ENCODE peak calls at places on chromosomes 5 and 9, in six cellular contexts. One of them, this sample, is unnamed.

GRCh38 chr5:34015120-34015807 is 7.4 kb upstream of the AMACR start:
- DNase-seq in germinal center: no peak
- DNase-seq in posterior cingulate gyrus: no peak
- DNase-seq in Jurkat, Clone E6-1: no peak
- DNase-seq in SHP77: no peak
- DNase-seq in SW480: no peak
- DNase-seq in this sample: no peak

GRCh38 chr5:39117401-39117800 is 43.2 kb upstream of the RICTOR start:
- DNase-seq in posterior cingulate gyrus: no peak
- DNase-seq in Jurkat, Clone E6-1: no peak
- DNase-seq in germinal center: no peak
- DNase-seq in SHP77: no peak
- DNase-seq in SW480: no peak
- DNase-seq in this sample: peak

GRCh38 chr9:128344931-128345605 is 4.7 kb downstream of the SLC27A4 start:
- DNase-seq in Jurkat, Clone E6-1: no peak
- DNase-seq in germinal center: no peak
- DNase-seq in SHP77: no peak
- DNase-seq in posterior cingulate gyrus: no peak
- DNase-seq in SW480: no peak
- DNase-seq in this sample: no peak

GRCh38 chr9:132507670-132508469 is 74.5 kb upstream of the BARHL1 start:
- DNase-seq in germinal center: peak
- DNase-seq in Jurkat, Clone E6-1: peak
- DNase-seq in SHP77: peak
- DNase-seq in SW480: peak
- DNase-seq in posterior cingulate gyrus: peak
- DNase-seq in this sample: peak

GRCh38 chr5:167678457-167678856 is 613.0 kb upstream of the WWC1 start:
- DNase-seq in germinal center: no peak
- DNase-seq in Jurkat, Clone E6-1: no peak
- DNase-seq in SW480: no peak
- DNase-seq in SHP77: no peak
- DNase-seq in posterior cingulate gyrus: no peak
- DNase-seq in this sample: no peak

GRCh38 chr9:96062051-96062450 is 186.6 kb downstream of the ERCC6L2 start:
- DNase-seq in SHP77: no peak
- DNase-seq in germinal center: no peak
- DNase-seq in Jurkat, Clone E6-1: no peak
- DNase-seq in posterior cingulate gyrus: no peak
- DNase-seq in SW480: no peak
- DNase-seq in this sample: no peak

GRCh38 chr5:74082504-74082903 is 456.5 kb downstream of the ARHGEF28 start:
- DNase-seq in Jurkat, Clone E6-1: no peak
- DNase-seq in SW480: no peak
- DNase-seq in SHP77: peak
- DNase-seq in germinal center: no peak
- DNase-seq in posterior cingulate gyrus: no peak
- DNase-seq in this sample: no peak

GRCh38 chr5:135830384-135831275 is 3.8 kb upstream of the SLC25A48 start:
- DNase-seq in germinal center: no peak
- DNase-seq in SW480: no peak
- DNase-seq in SHP77: no peak
- DNase-seq in Jurkat, Clone E6-1: no peak
- DNase-seq in posterior cingulate gyrus: no peak
- DNase-seq in this sample: no peak

GRCh38 chr9:70435948-70436347 is 21.5 kb upstream of the KLF9 start:
- DNase-seq in Jurkat, Clone E6-1: no peak
- DNase-seq in SW480: no peak
- DNase-seq in posterior cingulate gyrus: no peak
- DNase-seq in germinal center: no peak
- DNase-seq in SHP77: no peak
- DNase-seq in this sample: peak

GRCh38 chr9:28212979-28213378 is 639.7 kb upstream of the C9orf72 start:
- DNase-seq in SHP77: peak
- DNase-seq in Jurkat, Clone E6-1: no peak
- DNase-seq in SW480: peak
- DNase-seq in germinal center: no peak
- DNase-seq in posterior cingulate gyrus: no peak
- DNase-seq in this sample: peak

GRCh38 chr9:72586388-72587160 is 65.2 kb downstream of the TMC1 start:
- DNase-seq in Jurkat, Clone E6-1: no peak
- DNase-seq in SHP77: no peak
- DNase-seq in germinal center: no peak
- DNase-seq in posterior cingulate gyrus: no peak
- DNase-seq in SW480: peak
- DNase-seq in this sample: peak

GRCh38 chr9:112174965-112175795 is at the start of gene SUSD1:
- DNase-seq in posterior cingulate gyrus: no peak
- DNase-seq in Jurkat, Clone E6-1: no peak
- DNase-seq in SHP77: peak
- DNase-seq in germinal center: peak
- DNase-seq in SW480: peak
- DNase-seq in this sample: no peak

GRCh38 chr9:113593682-113594281 is 130.3 kb downstream of the RGS3 start:
- DNase-seq in SHP77: peak
- DNase-seq in posterior cingulate gyrus: peak
- DNase-seq in SW480: peak
- DNase-seq in germinal center: no peak
- DNase-seq in Jurkat, Clone E6-1: no peak
- DNase-seq in this sample: peak

GRCh38 chr5:1914471-1914870 is 31.7 kb upstream of the IRX4 start:
- DNase-seq in SW480: no peak
- DNase-seq in SHP77: no peak
- DNase-seq in germinal center: no peak
- DNase-seq in Jurkat, Clone E6-1: no peak
- DNase-seq in posterior cingulate gyrus: no peak
- DNase-seq in this sample: no peak

GRCh38 chr5:89560724-89561123 is 677.7 kb upstream of the MEF2C start:
- DNase-seq in posterior cingulate gyrus: no peak
- DNase-seq in SW480: no peak
- DNase-seq in germinal center: no peak
- DNase-seq in Jurkat, Clone E6-1: no peak
- DNase-seq in SHP77: no peak
- DNase-seq in this sample: no peak

GRCh38 chr5:87053134-87053533 is 214.5 kb upstream of the RASA1 start:
- DNase-seq in SHP77: no peak
- DNase-seq in SW480: no peak
- DNase-seq in Jurkat, Clone E6-1: no peak
- DNase-seq in posterior cingulate gyrus: no peak
- DNase-seq in germinal center: no peak
- DNase-seq in this sample: no peak

GRCh38 chr5:131783357-131783756 is 13.5 kb downstream of the FNIP1 start:
- DNase-seq in SHP77: no peak
- DNase-seq in SW480: no peak
- DNase-seq in Jurkat, Clone E6-1: no peak
- DNase-seq in posterior cingulate gyrus: no peak
- DNase-seq in germinal center: no peak
- DNase-seq in this sample: no peak

GRCh38 chr5:54832846-54833245 is 152.5 kb downstream of the ESM1 start:
- DNase-seq in SHP77: no peak
- DNase-seq in germinal center: no peak
- DNase-seq in SW480: no peak
- DNase-seq in posterior cingulate gyrus: no peak
- DNase-seq in Jurkat, Clone E6-1: no peak
- DNase-seq in this sample: no peak

GRCh38 chr5:74355041-74355440 is 285.5 kb downstream of the ENC1 start:
- DNase-seq in Jurkat, Clone E6-1: no peak
- DNase-seq in germinal center: no peak
- DNase-seq in posterior cingulate gyrus: no peak
- DNase-seq in SHP77: no peak
- DNase-seq in SW480: no peak
- DNase-seq in this sample: no peak

GRCh38 chr9:89746385-89747116 is 141.7 kb downstream of the GADD45G start:
- DNase-seq in Jurkat, Clone E6-1: no peak
- DNase-seq in SHP77: no peak
- DNase-seq in posterior cingulate gyrus: no peak
- DNase-seq in SW480: no peak
- DNase-seq in germinal center: no peak
- DNase-seq in this sample: no peak

GRCh38 chr5:1292139-1292538 is 2.7 kb downstream of the TERT start:
- DNase-seq in posterior cingulate gyrus: no peak
- DNase-seq in SW480: peak
- DNase-seq in SHP77: peak
- DNase-seq in Jurkat, Clone E6-1: no peak
- DNase-seq in germinal center: no peak
- DNase-seq in this sample: no peak

GRCh38 chr5:141848771-141849370 is 29.3 kb downstream of the PCDH1 start:
- DNase-seq in germinal center: no peak
- DNase-seq in posterior cingulate gyrus: no peak
- DNase-seq in SHP77: no peak
- DNase-seq in SW480: peak
- DNase-seq in Jurkat, Clone E6-1: no peak
- DNase-seq in this sample: peak

GRCh38 chr9:123087359-123087888 is 54.0 kb downstream of the GPR21 start:
- DNase-seq in SHP77: no peak
- DNase-seq in SW480: no peak
- DNase-seq in germinal center: no peak
- DNase-seq in posterior cingulate gyrus: no peak
- DNase-seq in Jurkat, Clone E6-1: no peak
- DNase-seq in this sample: no peak

GRCh38 chr5:134451618-134452505 is 40.2 kb upstream of the CDKN2AIPNL start:
- DNase-seq in germinal center: no peak
- DNase-seq in SHP77: no peak
- DNase-seq in posterior cingulate gyrus: peak
- DNase-seq in SW480: peak
- DNase-seq in Jurkat, Clone E6-1: no peak
- DNase-seq in this sample: peak

GRCh38 chr5:2852446-2852845 is 101.0 kb upstream of the IRX2 start:
- DNase-seq in posterior cingulate gyrus: no peak
- DNase-seq in germinal center: no peak
- DNase-seq in SW480: no peak
- DNase-seq in SHP77: no peak
- DNase-seq in Jurkat, Clone E6-1: no peak
- DNase-seq in this sample: no peak

GRCh38 chr5:169584998-169585451 is 1.5 kb downstream of the SPDL1 start:
- DNase-seq in Jurkat, Clone E6-1: no peak
- DNase-seq in germinal center: no peak
- DNase-seq in posterior cingulate gyrus: no peak
- DNase-seq in SW480: no peak
- DNase-seq in SHP77: no peak
- DNase-seq in this sample: no peak

GRCh38 chr9:134402182-134402581 is 75.9 kb downstream of the RXRA start:
- DNase-seq in Jurkat, Clone E6-1: no peak
- DNase-seq in SW480: no peak
- DNase-seq in SHP77: no peak
- DNase-seq in germinal center: no peak
- DNase-seq in posterior cingulate gyrus: no peak
- DNase-seq in this sample: no peak

GRCh38 chr9:16870606-16871357 is at the start of gene BNC2:
- DNase-seq in posterior cingulate gyrus: no peak
- DNase-seq in SW480: no peak
- DNase-seq in germinal center: peak
- DNase-seq in SHP77: no peak
- DNase-seq in Jurkat, Clone E6-1: no peak
- DNase-seq in this sample: no peak

GRCh38 chr9:131727184-131727785 is 12.6 kb downstream of the RAPGEF1 start:
- DNase-seq in SHP77: no peak
- DNase-seq in SW480: no peak
- DNase-seq in germinal center: no peak
- DNase-seq in Jurkat, Clone E6-1: no peak
- DNase-seq in posterior cingulate gyrus: no peak
- DNase-seq in this sample: peak

GRCh38 chr9:22175972-22176545 is 167.0 kb upstream of the CDKN2B start:
- DNase-seq in Jurkat, Clone E6-1: no peak
- DNase-seq in SW480: no peak
- DNase-seq in posterior cingulate gyrus: no peak
- DNase-seq in germinal center: no peak
- DNase-seq in SHP77: no peak
- DNase-seq in this sample: no peak

GRCh38 chr5:159362190-159362589 is 31.9 kb upstream of the IL12B start:
- DNase-seq in SHP77: no peak
- DNase-seq in SW480: no peak
- DNase-seq in germinal center: no peak
- DNase-seq in posterior cingulate gyrus: no peak
- DNase-seq in Jurkat, Clone E6-1: no peak
- DNase-seq in this sample: no peak

GRCh38 chr5:133552925-133553525 is 59.3 kb downstream of the FSTL4 start:
- DNase-seq in posterior cingulate gyrus: no peak
- DNase-seq in germinal center: peak
- DNase-seq in SHP77: peak
- DNase-seq in Jurkat, Clone E6-1: peak
- DNase-seq in SW480: peak
- DNase-seq in this sample: peak

GRCh38 chr9:31071606-31072286 is 1312.7 kb upstream of the ACO1 start:
- DNase-seq in Jurkat, Clone E6-1: no peak
- DNase-seq in SHP77: no peak
- DNase-seq in germinal center: no peak
- DNase-seq in SW480: no peak
- DNase-seq in posterior cingulate gyrus: no peak
- DNase-seq in this sample: no peak

GRCh38 chr9:33265211-33265885 is 499 bp downstream of the CHMP5 start:
- DNase-seq in Jurkat, Clone E6-1: no peak
- DNase-seq in posterior cingulate gyrus: no peak
- DNase-seq in SW480: no peak
- DNase-seq in SHP77: no peak
- DNase-seq in germinal center: no peak
- DNase-seq in this sample: no peak

GRCh38 chr5:42555797-42556196 is 132.6 kb downstream of the GHR start:
- DNase-seq in Jurkat, Clone E6-1: no peak
- DNase-seq in SW480: no peak
- DNase-seq in posterior cingulate gyrus: no peak
- DNase-seq in germinal center: no peak
- DNase-seq in SHP77: no peak
- DNase-seq in this sample: peak

GRCh38 chr5:31346896-31347557 is 153.5 kb downstream of the CDH6 start:
- DNase-seq in SW480: no peak
- DNase-seq in germinal center: no peak
- DNase-seq in posterior cingulate gyrus: no peak
- DNase-seq in SHP77: no peak
- DNase-seq in Jurkat, Clone E6-1: no peak
- DNase-seq in this sample: peak

GRCh38 chr5:42951847-42952411 is 88.2 kb downstream of the ANXA2R start:
- DNase-seq in germinal center: peak
- DNase-seq in posterior cingulate gyrus: no peak
- DNase-seq in SHP77: peak
- DNase-seq in SW480: no peak
- DNase-seq in Jurkat, Clone E6-1: no peak
- DNase-seq in this sample: no peak

GRCh38 chr5:19584131-19584530 is 403.9 kb downstream of the CDH18 start:
- DNase-seq in posterior cingulate gyrus: no peak
- DNase-seq in SW480: no peak
- DNase-seq in germinal center: no peak
- DNase-seq in Jurkat, Clone E6-1: no peak
- DNase-seq in SHP77: no peak
- DNase-seq in this sample: no peak